ENCODE peak calls at places on chromosomes 11 and 22, in seven cellular contexts. One of them, this sample, is unnamed.

GRCh38 chr11:130216591-130217132 is 57.1 kb downstream of the ST14 start:
- DNase-seq in HTR-8/SVneo: no peak
- DNase-seq in pons: no peak
- DNase-seq in activated naive CD4-positive, alpha-beta T cell treated with anti-CD3 and anti-CD28 coated beads, Interleukin-2, amount 50 U/mL, for 72 hours: peak
- DNase-seq in NCI-H69: no peak
- DNase-seq in brain microvascular endothelial cell: no peak
- DNase-seq in esophagus muscularis mucosa: peak
- DNase-seq in this sample: no peak

GRCh38 chr11:122115520-122116343 is at the start of gene BLID:
- DNase-seq in HTR-8/SVneo: no peak
- DNase-seq in pons: peak
- DNase-seq in activated naive CD4-positive, alpha-beta T cell treated with anti-CD3 and anti-CD28 coated beads, Interleukin-2, amount 50 U/mL, for 72 hours: no peak
- DNase-seq in NCI-H69: peak
- DNase-seq in brain microvascular endothelial cell: peak
- DNase-seq in esophagus muscularis mucosa: no peak
- DNase-seq in this sample: no peak

GRCh38 chr11:22461626-22462025 is 123.4 kb downstream of the SLC17A6 start:
- DNase-seq in HTR-8/SVneo: no peak
- DNase-seq in pons: no peak
- DNase-seq in activated naive CD4-positive, alpha-beta T cell treated with anti-CD3 and anti-CD28 coated beads, Interleukin-2, amount 50 U/mL, for 72 hours: no peak
- DNase-seq in NCI-H69: no peak
- DNase-seq in brain microvascular endothelial cell: no peak
- DNase-seq in esophagus muscularis mucosa: no peak
- DNase-seq in this sample: no peak

GRCh38 chr22:41548830-41549211 is 4.6 kb upstream of the POLR3H start:
- DNase-seq in HTR-8/SVneo: no peak
- DNase-seq in pons: no peak
- DNase-seq in activated naive CD4-positive, alpha-beta T cell treated with anti-CD3 and anti-CD28 coated beads, Interleukin-2, amount 50 U/mL, for 72 hours: no peak
- DNase-seq in NCI-H69: no peak
- DNase-seq in brain microvascular endothelial cell: no peak
- DNase-seq in esophagus muscularis mucosa: no peak
- DNase-seq in this sample: no peak

GRCh38 chr11:44734982-44735381 is 8.2 kb downstream of the TSPAN18 start:
- DNase-seq in HTR-8/SVneo: no peak
- DNase-seq in pons: no peak
- DNase-seq in activated naive CD4-positive, alpha-beta T cell treated with anti-CD3 and anti-CD28 coated beads, Interleukin-2, amount 50 U/mL, for 72 hours: no peak
- DNase-seq in NCI-H69: no peak
- DNase-seq in brain microvascular endothelial cell: no peak
- DNase-seq in esophagus muscularis mucosa: no peak
- DNase-seq in this sample: no peak

GRCh38 chr11:64240467-64241174 is at the start of gene FKBP2:
- DNase-seq in HTR-8/SVneo: peak
- DNase-seq in pons: peak
- DNase-seq in activated naive CD4-positive, alpha-beta T cell treated with anti-CD3 and anti-CD28 coated beads, Interleukin-2, amount 50 U/mL, for 72 hours: peak
- DNase-seq in NCI-H69: peak
- DNase-seq in brain microvascular endothelial cell: peak
- DNase-seq in esophagus muscularis mucosa: peak
- DNase-seq in this sample: peak

GRCh38 chr11:76918941-76919386 is 58.2 kb downstream of the ACER3 start:
- DNase-seq in HTR-8/SVneo: peak
- DNase-seq in pons: peak
- DNase-seq in activated naive CD4-positive, alpha-beta T cell treated with anti-CD3 and anti-CD28 coated beads, Interleukin-2, amount 50 U/mL, for 72 hours: no peak
- DNase-seq in NCI-H69: peak
- DNase-seq in brain microvascular endothelial cell: peak
- DNase-seq in esophagus muscularis mucosa: no peak
- DNase-seq in this sample: peak

GRCh38 chr22:17358394-17358793 is 10.9 kb upstream of the CECR2 start:
- DNase-seq in HTR-8/SVneo: no peak
- DNase-seq in pons: no peak
- DNase-seq in activated naive CD4-positive, alpha-beta T cell treated with anti-CD3 and anti-CD28 coated beads, Interleukin-2, amount 50 U/mL, for 72 hours: no peak
- DNase-seq in NCI-H69: no peak
- DNase-seq in brain microvascular endothelial cell: no peak
- DNase-seq in esophagus muscularis mucosa: no peak
- DNase-seq in this sample: no peak

GRCh38 chr22:36244522-36245391 is 5.4 kb upstream of the APOL2 start:
- DNase-seq in HTR-8/SVneo: no peak
- DNase-seq in pons: no peak
- DNase-seq in activated naive CD4-positive, alpha-beta T cell treated with anti-CD3 and anti-CD28 coated beads, Interleukin-2, amount 50 U/mL, for 72 hours: no peak
- DNase-seq in NCI-H69: peak
- DNase-seq in brain microvascular endothelial cell: no peak
- DNase-seq in esophagus muscularis mucosa: no peak
- DNase-seq in this sample: no peak

GRCh38 chr22:36220457-36220921 is 18.8 kb downstream of the APOL2 start:
- DNase-seq in HTR-8/SVneo: no peak
- DNase-seq in pons: peak
- DNase-seq in activated naive CD4-positive, alpha-beta T cell treated with anti-CD3 and anti-CD28 coated beads, Interleukin-2, amount 50 U/mL, for 72 hours: no peak
- DNase-seq in NCI-H69: peak
- DNase-seq in brain microvascular endothelial cell: peak
- DNase-seq in esophagus muscularis mucosa: no peak
- DNase-seq in this sample: no peak

GRCh38 chr11:12137938-12138731 is 27.7 kb downstream of the MICAL2 start:
- DNase-seq in HTR-8/SVneo: no peak
- DNase-seq in pons: peak
- DNase-seq in activated naive CD4-positive, alpha-beta T cell treated with anti-CD3 and anti-CD28 coated beads, Interleukin-2, amount 50 U/mL, for 72 hours: no peak
- DNase-seq in NCI-H69: no peak
- DNase-seq in brain microvascular endothelial cell: peak
- DNase-seq in esophagus muscularis mucosa: no peak
- DNase-seq in this sample: peak

GRCh38 chr11:84719935-84720577 is 907.1 kb downstream of the DLG2 start:
- DNase-seq in HTR-8/SVneo: no peak
- DNase-seq in pons: peak
- DNase-seq in activated naive CD4-positive, alpha-beta T cell treated with anti-CD3 and anti-CD28 coated beads, Interleukin-2, amount 50 U/mL, for 72 hours: no peak
- DNase-seq in NCI-H69: peak
- DNase-seq in brain microvascular endothelial cell: no peak
- DNase-seq in esophagus muscularis mucosa: no peak
- DNase-seq in this sample: no peak